ENCODE peak calls at places on chromosomes 12 and 14, in five cellular contexts. C, T, A, L and P are unnamed samples.
A peak's percentile ranks its signal among the peaks of the same experiment; 100 is the strongest.

GRCh38 chr14:45251912-45252311 is 1.1 kb downstream of the MIS18BP1 start:
- DNase-seq in C (no peak), T (no peak), A (peak; percentile 34), L (no peak), P (peak; percentile 56)

GRCh38 chr14:91373591-91374245 is 43.9 kb downstream of the CCDC88C start:
- DNase-seq in C (no peak), T (no peak), A (peak; percentile 75), L (peak; percentile 78), P (peak; percentile 76)

GRCh38 chr12:69239286-69239921 is at the start of gene CPSF6:
- DNase-seq in C (peak; percentile 99), T (peak; percentile 94), A (peak; percentile 75), L (peak; percentile 98), P (peak; percentile 94)

GRCh38 chr12:64598831-64599230 is 11.5 kb upstream of the RASSF3 start:
- DNase-seq in C (no peak), T (no peak), A (no peak), L (no peak), P (no peak)

GRCh38 chr12:51760231-51760630 is 88.3 kb downstream of the FIGNL2 start:
- DNase-seq in C (no peak), T (no peak), A (no peak), L (no peak), P (no peak)

GRCh38 chr12:99332936-99333591 is 314.5 kb upstream of the GARIN6 start:
- DNase-seq in C (no peak), T (no peak), A (no peak), L (no peak), P (no peak)

GRCh38 chr12:107372229-107372658 is 278.9 kb upstream of the CRY1 start:
- DNase-seq in C (no peak), T (no peak), A (no peak), L (peak; percentile 54), P (no peak)

GRCh38 chr14:73325630-73326299 is 88.5 kb downstream of the PAPLN start:
- DNase-seq in C (no peak), T (no peak), A (no peak), L (no peak), P (no peak)

GRCh38 chr14:24353551-24354529 is 14.0 kb upstream of the RIPK3 start:
- DNase-seq in C (no peak), T (no peak), A (no peak), L (no peak), P (no peak)

GRCh38 chr12:13390381-13390856 is 193.9 kb downstream of the EMP1 start:
- DNase-seq in C (peak; percentile 98), T (no peak), A (peak; percentile 99), L (no peak), P (peak; percentile 58)

GRCh38 chr14:72519543-72519942 is 374.4 kb downstream of the DPF3 start:
- DNase-seq in C (no peak), T (no peak), A (no peak), L (peak; percentile 53), P (no peak)

GRCh38 chr12:89411846-89412245 is 59.5 kb upstream of the DUSP6 start:
- DNase-seq in C (no peak), T (no peak), A (no peak), L (no peak), P (no peak)

GRCh38 chr14:73058923-73059311 is 583 bp downstream of the RBM25 start:
- DNase-seq in C (no peak), T (no peak), A (no peak), L (no peak), P (no peak)

GRCh38 chr12:106957617-106958016 is 1.9 kb downstream of the TMEM263 start:
- DNase-seq in C (no peak), T (no peak), A (no peak), L (no peak), P (no peak)

GRCh38 chr12:47615711-47616110 is 90.1 kb downstream of the RPAP3 start:
- DNase-seq in C (no peak), T (no peak), A (no peak), L (no peak), P (no peak)

GRCh38 chr12:4118017-4118510 is 155.5 kb upstream of the CCND2 start:
- DNase-seq in C (no peak), T (no peak), A (no peak), L (no peak), P (no peak)

GRCh38 chr12:107415834-107416233 is 269.8 kb upstream of the PWP1 start:
- DNase-seq in C (no peak), T (no peak), A (no peak), L (no peak), P (no peak)

GRCh38 chr12:95208678-95209077 is 8.6 kb downstream of the FGD6 start:
- DNase-seq in C (no peak), T (no peak), A (peak; percentile 13), L (no peak), P (peak; percentile 94)

GRCh38 chr14:26621366-26621765 is 23.5 kb upstream of the NOVA1 start:
- DNase-seq in C (no peak), T (no peak), A (no peak), L (no peak), P (no peak)

GRCh38 chr14:60485600-60486251 is at the start of gene C14orf39:
- DNase-seq in C (no peak), T (no peak), A (no peak), L (peak; percentile 25), P (no peak)

GRCh38 chr12:96033549-96034389 is 1.6 kb downstream of the LTA4H start:
- DNase-seq in C (no peak), T (no peak), A (no peak), L (no peak), P (no peak)

GRCh38 chr12:96132819-96133218 is 61.4 kb upstream of the ELK3 start:
- DNase-seq in C (no peak), T (no peak), A (peak; percentile 26), L (peak; percentile 31), P (no peak)

GRCh38 chr12:50533971-50534370 is 29.2 kb downstream of the DIP2B start:
- DNase-seq in C (no peak), T (no peak), A (no peak), L (no peak), P (no peak)

GRCh38 chr14:60331201-60332045 is 82.4 kb downstream of the PPM1A start:
- DNase-seq in C (no peak), T (peak; percentile 76), A (peak; percentile 93), L (peak; percentile 85), P (peak; percentile 95)

GRCh38 chr12:90510948-90511347 is 444.0 kb downstream of the CCER1 start:
- DNase-seq in C (no peak), T (no peak), A (no peak), L (no peak), P (no peak)